ENCODE peak calls at places on chromosomes 7 and 10, in four cellular contexts. N is right lobe of liver, U is SJCRH30, Q is cardiac muscle cell. R is an unnamed sample.

GRCh38 chr7:45259966-45260646 is 102.5 kb downstream of the RAMP3 start:
- DNase-seq in N (peak; percentile 60), U (peak; percentile 63), Q (peak; percentile 66), R (peak; percentile 71)

GRCh38 chr10:110788620-110789385 is 82.9 kb upstream of the PDCD4 start:
- DNase-seq in N (no peak), U (no peak), Q (no peak), R (no peak)

GRCh38 chr7:43461349-43462024 is 121.4 kb upstream of the STK17A start:
- DNase-seq in N (no peak), U (no peak), Q (no peak), R (no peak)

GRCh38 chr7:82816272-82816671 is 346.4 kb downstream of the PCLO start:
- DNase-seq in N (no peak), U (no peak), Q (no peak), R (no peak)

GRCh38 chr7:35908305-35909223 is 107.7 kb downstream of the SEPTIN7 start:
- DNase-seq in N (no peak), U (no peak), Q (no peak), R (no peak)

GRCh38 chr7:5630670-5631069 is 150.8 kb downstream of the RNF216 start:
- DNase-seq in N (no peak), U (no peak), Q (no peak), R (no peak)

GRCh38 chr10:118310822-118311221 is 31.3 kb downstream of the FAM204A start:
- DNase-seq in N (no peak), U (no peak), Q (no peak), R (no peak)

GRCh38 chr10:29980084-29980483 is 79.3 kb downstream of the JCAD start:
- DNase-seq in N (no peak), U (no peak), Q (no peak), R (no peak)

GRCh38 chr7:140656548-140657515 is 15.9 kb upstream of the ADCK2 start:
- DNase-seq in N (peak; percentile 55), U (peak; percentile 32), Q (peak; percentile 69), R (peak; percentile 84)

GRCh38 chr10:47296941-47297340 is 3.1 kb upstream of the GDF10 start:
- DNase-seq in N (no peak), U (no peak), Q (no peak), R (no peak)

GRCh38 chr7:6198687-6199595 is 73.5 kb downstream of the CYTH3 start:
- DNase-seq in N (no peak), U (no peak), Q (no peak), R (no peak)

GRCh38 chr7:64882341-64883112 is 20.5 kb upstream of the ZNF273 start:
- DNase-seq in N (peak; percentile 54), U (no peak), Q (no peak), R (no peak)

GRCh38 chr7:127578711-127579275 is 6.6 kb downstream of the GCC1 start:
- DNase-seq in N (no peak), U (no peak), Q (no peak), R (no peak)

GRCh38 chr7:134355925-134356324 is 39.2 kb upstream of the SLC35B4 start:
- DNase-seq in N (peak; percentile 61), U (no peak), Q (no peak), R (no peak)

GRCh38 chr10:9825491-9826018 is 1192.1 kb upstream of the CELF2 start:
- DNase-seq in N (no peak), U (no peak), Q (peak; percentile 30), R (no peak)

GRCh38 chr7:42014625-42015412 is 222.2 kb downstream of the GLI3 start:
- DNase-seq in N (no peak), U (peak; percentile 84), Q (no peak), R (no peak)

GRCh38 chr10:60141916-60142559 is 235.7 kb upstream of the CCDC6 start:
- DNase-seq in N (no peak), U (no peak), Q (no peak), R (no peak)

GRCh38 chr10:124961248-124961570 is 19.3 kb downstream of the ZRANB1 start:
- DNase-seq in N (no peak), U (no peak), Q (no peak), R (no peak)

GRCh38 chr10:46216836-46217748 is 69.7 kb upstream of the ANTXRL start:
- DNase-seq in N (no peak), U (no peak), Q (no peak), R (no peak)

GRCh38 chr7:140551334-140552239 is 72.3 kb upstream of the MKRN1 start:
- DNase-seq in N (no peak), U (no peak), Q (no peak), R (no peak)

GRCh38 chr10:52742723-52743122 is 29.9 kb downstream of the MBL2 start:
- DNase-seq in N (no peak), U (no peak), Q (no peak), R (no peak)

GRCh38 chr7:29485376-29486190 is 78.1 kb upstream of the PRR15 start:
- DNase-seq in N (no peak), U (no peak), Q (no peak), R (peak; percentile 52)

DNA sequence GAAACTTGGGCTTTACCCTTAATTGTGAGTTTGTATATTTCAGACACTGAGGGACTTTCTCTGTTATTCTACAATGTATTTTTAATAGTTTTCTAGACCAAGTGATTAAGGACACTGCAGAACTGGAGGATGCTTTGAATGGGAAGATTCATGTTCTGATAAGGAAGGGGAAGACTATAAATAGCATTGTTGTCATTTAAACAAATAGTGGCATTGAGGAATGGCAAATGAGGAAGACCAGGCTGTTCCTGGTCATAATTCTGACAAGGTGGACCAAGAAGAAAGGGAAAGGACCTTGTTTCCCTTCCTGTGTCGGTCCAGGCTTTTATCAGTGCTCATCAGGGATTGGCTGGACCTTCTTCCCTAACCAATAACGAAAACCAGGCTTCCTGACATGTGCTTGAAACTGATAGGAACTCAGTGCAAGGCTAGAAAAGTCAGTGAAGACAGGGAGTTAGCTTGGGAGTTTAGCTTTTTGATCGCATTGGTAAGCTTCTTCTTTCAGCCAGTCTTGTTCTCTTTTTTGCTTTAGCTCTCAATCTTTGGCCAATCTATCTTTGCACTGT is 116.2 kb downstream of the ITGA8 start:
- DNase-seq in N (no peak), U (no peak), Q (no peak), R (no peak)
- H3K27ac ChIP-seq in N (no peak overlapping the region), U (no peak overlapping the region), Q (no peak overlapping the region), R (no peak overlapping the region)

GRCh38 chr7:129434172-129434845 is at the start of gene STRIP2:
- DNase-seq in N (peak; percentile 96), U (peak; percentile 96), Q (peak; percentile 97), R (peak; percentile 96)
- H3K27ac ChIP-seq in N (no peak within 1 kb of the TSS), U (peak within 1 kb of the TSS; percentile 69), Q (peak within 1 kb of the TSS; percentile 82), R (peak within 1 kb of the TSS; percentile 64)

GRCh38 chr7:4239991-4240812 is 441.9 kb upstream of the FOXK1 start:
- DNase-seq in N (no peak), U (no peak), Q (no peak), R (no peak)
- H3K27ac ChIP-seq in N (no peak overlapping the region), U (no peak overlapping the region), Q (no peak overlapping the region), R (no peak overlapping the region)

DNA sequence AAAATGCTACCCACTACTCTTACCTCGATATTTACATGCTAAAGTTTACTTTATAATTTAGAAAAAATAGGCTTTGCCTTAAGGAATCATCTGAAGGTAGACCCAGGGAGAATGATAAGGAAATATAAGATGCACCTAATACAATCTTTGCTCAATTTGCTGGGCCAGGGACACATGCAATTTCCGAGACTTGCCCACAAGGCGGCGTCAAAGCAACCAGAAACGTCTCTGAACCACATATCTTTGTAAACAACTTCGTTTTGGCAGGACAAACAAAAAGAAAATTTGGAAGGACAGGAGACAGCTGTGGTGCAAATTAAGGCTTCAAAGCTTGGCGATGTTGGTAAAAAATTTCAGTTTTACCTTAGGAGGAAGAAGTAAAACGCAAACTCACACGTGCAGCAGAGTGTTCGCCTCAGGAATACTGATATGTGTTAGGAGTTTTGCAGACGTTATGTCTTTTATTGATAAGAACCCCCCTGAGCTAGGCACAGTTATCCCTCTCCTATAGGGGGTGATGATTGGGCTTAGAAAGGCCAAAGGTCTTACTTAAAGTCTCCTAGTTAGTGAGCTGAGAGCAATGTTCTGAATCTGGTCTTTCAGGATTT is 134.3 kb downstream of the PRKCQ start:
- DNase-seq in N (peak; percentile 41), U (peak; percentile 49), Q (peak; percentile 33), R (peak; percentile 82)
- H3K27ac ChIP-seq in N (no peak overlapping the region), U (no peak overlapping the region), Q (no peak overlapping the region), R (no peak overlapping the region)

GRCh38 chr10:30999084-30999712 is 32.5 kb downstream of the ZNF438 start:
- DNase-seq in N (no peak), U (no peak), Q (no peak), R (no peak)
- H3K27ac ChIP-seq in N (peak overlapping the region; percentile 47), U (no peak overlapping the region), Q (no peak overlapping the region), R (peak overlapping the region; percentile 32)

DNA sequence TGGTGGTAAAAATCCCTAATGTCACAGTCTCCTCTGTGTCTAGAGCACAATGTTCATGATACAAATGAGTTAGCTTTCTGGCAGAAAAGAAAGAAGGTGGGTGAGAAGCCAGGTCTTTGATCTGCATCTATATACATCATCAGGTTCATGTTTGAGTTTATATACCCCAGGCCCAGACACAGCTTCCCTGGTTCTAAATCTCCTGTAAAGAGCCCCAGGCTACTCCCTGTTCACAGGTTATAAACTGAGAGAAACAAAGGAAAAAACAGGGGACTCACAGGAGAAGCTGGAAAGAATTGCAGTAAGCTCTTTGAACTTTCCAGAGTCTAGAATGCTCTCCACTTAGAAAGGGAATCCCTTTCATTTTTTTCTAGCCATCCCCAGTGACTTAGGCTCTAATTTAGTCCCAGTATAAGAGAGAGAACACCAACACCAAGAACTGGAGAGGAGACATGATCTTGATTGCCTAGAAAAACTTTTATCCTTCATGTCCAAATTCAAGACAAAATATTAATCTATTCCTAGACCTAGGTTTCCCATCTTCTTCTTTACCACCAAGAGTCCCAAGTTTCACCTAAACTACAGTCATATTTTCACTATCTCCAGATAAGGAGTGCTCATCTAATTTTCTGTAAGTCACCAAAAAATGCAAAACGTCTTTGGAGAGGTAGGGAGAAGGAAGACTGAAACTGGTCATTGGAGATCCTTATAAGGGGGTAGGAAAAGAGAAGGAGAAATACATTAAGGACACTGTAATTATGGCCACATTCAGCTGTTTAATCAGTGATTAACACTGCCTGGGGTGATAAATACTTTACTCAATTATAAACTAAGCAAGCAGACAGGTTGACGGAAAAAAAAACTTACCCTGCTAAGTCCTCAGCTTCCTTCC is 469 bp downstream of the MSS51 start:
- DNase-seq in N (no peak), U (peak; percentile 28), Q (peak; percentile 44), R (no peak)
- H3K27ac ChIP-seq in N (no peak overlapping the region), U (no peak overlapping the region), Q (no peak overlapping the region), R (no peak overlapping the region)

GRCh38 chr7:25615005-25615404 is 386.7 kb upstream of the NPVF start:
- DNase-seq in N (no peak), U (no peak), Q (peak; percentile 76), R (no peak)
- H3K27ac ChIP-seq in N (no peak overlapping the region), U (no peak overlapping the region), Q (peak overlapping the region; percentile 52), R (no peak overlapping the region)

GRCh38 chr7:126178865-126179264 is 1073.9 kb downstream of the GRM8 start:
- DNase-seq in N (no peak), U (no peak), Q (no peak), R (no peak)
- H3K27ac ChIP-seq in N (no peak overlapping the region), U (no peak overlapping the region), Q (no peak overlapping the region), R (no peak overlapping the region)

R was measured in Peyer's patch.